ENCODE peak calls at places on chromosomes 4 and X, in four cellular contexts. D, Z, W and U are unnamed samples. For H3K4me1, the result is how much of the 10 kb centered on the place peaks cover.

GRCh38 chrX:19823031-19823430 is 64.4 kb downstream of the SH3KBP1 start:
- ATAC-seq in D (no peak), Z (no peak), W (no peak), U (no peak)

GRCh38 chr4:185800266-185800945 is 11.6 kb downstream of the SORBS2 start:
- ATAC-seq in D (no peak), Z (no peak), W (peak), U (no peak)

GRCh38 chr4:153486281-153487151 is 20.4 kb downstream of the TMEM131L start:
- ATAC-seq in D (peak), Z (peak), W (peak), U (peak)

GRCh38 chr4:2932951-2933565 is 30.1 kb downstream of the NOP14 start:
- ATAC-seq in D (no peak), Z (no peak), W (no peak), U (no peak)

GRCh38 chrX:1435241-1435900 is 17.3 kb downstream of the ASMTL start:
- ATAC-seq in D (no peak), Z (peak), W (peak), U (no peak)

GRCh38 chr4:139142980-139143379 is 34.0 kb downstream of the ELF2 start:
- ATAC-seq in D (no peak), Z (no peak), W (no peak), U (no peak)

GRCh38 chr4:142367326-142368188 is 478.5 kb downstream of the INPP4B start:
- ATAC-seq in D (no peak), Z (no peak), W (no peak), U (no peak)

GRCh38 chr4:44701037-44701436 is 22.8 kb downstream of the GUF1 start:
- ATAC-seq in D (no peak), Z (no peak), W (no peak), U (no peak)

GRCh38 chrX:73581002-73581628 is 18.1 kb downstream of the CHIC1 start:
- ATAC-seq in D (no peak), Z (no peak), W (no peak), U (no peak)

GRCh38 chr4:100061835-100062234 is 111.8 kb upstream of the H2AZ1 start:
- ATAC-seq in D (no peak), Z (no peak), W (no peak), U (no peak)

GRCh38 chrX:134909258-134909657 is 81.5 kb upstream of the SMIM10 start:
- ATAC-seq in D (no peak), Z (no peak), W (no peak), U (no peak)

GRCh38 chr4:113788888-113789287 is 27.4 kb upstream of the CAMK2D start:
- ATAC-seq in D (no peak), Z (no peak), W (no peak), U (no peak)

GRCh38 chr4:82421796-82422560 is 8.3 kb downstream of the HNRNPDL start:
- ATAC-seq in D (peak), Z (no peak), W (peak), U (no peak)
- TF ChIP-seq POLR2AphosphoS5 in D (peak), Z (no peak), W (peak), U (peak)

GRCh38 chrX:22237479-22237878 is 35.2 kb upstream of the CBLL2 start:
- ATAC-seq in D (no peak), Z (no peak), W (no peak), U (no peak)
- H3K4me1 ChIP-seq in D (under half), Z (under half), W (under half), U (under half)

DNA sequence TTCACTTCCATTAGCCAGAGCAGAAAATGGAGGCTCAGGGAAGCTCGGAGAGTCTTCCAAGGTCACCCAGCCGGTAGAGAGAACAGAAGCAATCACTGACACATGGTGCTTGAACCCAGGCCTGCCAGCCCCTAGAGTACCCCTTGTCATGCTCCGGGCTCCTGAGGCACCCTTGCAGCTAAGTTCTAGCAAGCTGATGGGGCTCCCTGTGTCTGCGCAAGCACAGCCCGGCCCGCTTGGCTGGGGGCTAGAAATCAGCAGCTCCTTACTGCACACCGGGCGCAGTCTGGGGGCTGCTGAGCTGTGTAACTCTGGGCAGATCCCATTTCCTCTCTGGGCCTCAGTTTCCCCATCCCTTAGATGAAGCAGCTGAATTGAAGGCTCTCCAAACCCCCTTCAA is 102.1 kb upstream of the PSAPL1 start:
- ATAC-seq in D (no peak), Z (no peak), W (no peak), U (no peak)
- TF ChIP-seq POLR2AphosphoS5 in D (no peak), Z (no peak), W (no peak), U (no peak)

GRCh38 chr4:181479145-181479544 is 764.1 kb upstream of the TENM3 start:
- ATAC-seq in D (no peak), Z (no peak), W (no peak), U (no peak)
- H3K4me1 ChIP-seq in D (under half), Z (under half), W (under half), U (under half)

DNA sequence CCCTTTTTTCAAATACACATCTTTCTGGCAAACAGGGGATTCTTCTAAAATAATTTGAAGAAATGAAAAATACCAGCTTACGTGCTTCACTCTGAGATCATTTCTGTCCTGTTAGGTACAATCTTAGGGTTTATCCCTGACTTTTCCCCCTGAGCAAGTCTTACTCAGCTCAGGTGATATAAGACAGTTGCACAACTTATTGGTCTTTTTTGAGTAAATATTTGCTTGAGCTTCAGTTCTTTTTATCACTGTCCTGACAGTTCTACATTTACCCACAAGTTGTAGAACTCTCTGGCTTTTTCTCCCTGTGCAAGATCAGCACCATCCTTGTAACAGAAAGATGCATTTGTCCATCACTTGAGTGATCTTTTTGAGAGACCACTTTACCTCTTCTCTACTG is 84.9 kb downstream of the MID1IP1 start:
- ATAC-seq in D (no peak), Z (no peak), W (peak), U (no peak)
- TF ChIP-seq POLR2AphosphoS5 in D (no peak), Z (no peak), W (no peak), U (no peak)